ENCODE peak calls at places on chromosomes 6 and 20, in four cellular contexts. D, C, F and L are unnamed samples.

GRCh38 chr6:162854734-162855191 is 127.0 kb downstream of the PACRG start:
- DNase-seq in D (no peak), C (no peak), F (peak), L (no peak)

GRCh38 chr20:21719592-21720214 is 14.2 kb downstream of the PAX1 start:
- DNase-seq in D (peak), C (no peak), F (peak), L (peak)

GRCh38 chr6:139536751-139537617 is 162.5 kb upstream of the CITED2 start:
- DNase-seq in D (no peak), C (no peak), F (no peak), L (no peak)

GRCh38 chr6:16236648-16237199 is 1.7 kb upstream of the GMPR start:
- DNase-seq in D (peak), C (no peak), F (no peak), L (no peak)

GRCh38 chr6:75922226-75922625 is 150.2 kb downstream of the IMPG1 start:
- DNase-seq in D (no peak), C (no peak), F (no peak), L (no peak)

GRCh38 chr6:82704048-82704447 is 340.4 kb downstream of the TPBG start:
- DNase-seq in D (no peak), C (no peak), F (no peak), L (no peak)

GRCh38 chr6:155274106-155274505 is 10.3 kb downstream of the CLDN20 start:
- DNase-seq in D (peak), C (no peak), F (no peak), L (no peak)

GRCh38 chr6:145865175-145865574 is 50.6 kb upstream of the FBXO30 start:
- DNase-seq in D (no peak), C (no peak), F (no peak), L (no peak)

GRCh38 chr6:166174031-166174430 is 6.4 kb upstream of the TBXT start:
- DNase-seq in D (no peak), C (no peak), F (no peak), L (no peak)